ENCODE peak calls at places on chromosomes 2 and 18, in six cellular contexts. Q is H9, W is IMR-90, D is mesendoderm, U is neuronal stem cell, O is trophoblast cell. Z is an unnamed sample.
A peak's percentile ranks its signal among the peaks of the same experiment; 100 is the strongest.

GRCh38 chr18:532023-532422 is 31.5 kb upstream of the COLEC12 start:
- DNase-seq in Q (no peak), W (no peak), D (no peak), U (no peak), O (no peak), Z (no peak)

GRCh38 chr2:33426666-33427231 is 49.7 kb upstream of the RASGRP3 start:
- DNase-seq in Q (no peak), W (peak; percentile 70), D (no peak), U (no peak), O (peak; percentile 18), Z (peak; percentile 37)

GRCh38 chr2:53952519-53952918 is 18.3 kb downstream of the PSME4 start:
- DNase-seq in Q (no peak), W (no peak), D (no peak), U (no peak), O (no peak), Z (peak; percentile 43)

GRCh38 chr2:235300368-235301201 is 193.3 kb upstream of the AGAP1 start:
- DNase-seq in Q (no peak), W (peak; percentile 55), D (no peak), U (no peak), O (no peak), Z (peak; percentile 59)

GRCh38 chr2:98823196-98824166 is 92.5 kb upstream of the MGAT4A start:
- DNase-seq in Q (no peak), W (no peak), D (no peak), U (no peak), O (no peak), Z (no peak)

GRCh38 chr2:45974762-45975408 is 322.3 kb upstream of the EPAS1 start:
- DNase-seq in Q (no peak), W (no peak), D (no peak), U (no peak), O (no peak), Z (no peak)

GRCh38 chr2:231614559-231615057 is 21.9 kb downstream of the TEX44 start:
- DNase-seq in Q (no peak), W (no peak), D (peak; percentile 70), U (no peak), O (no peak), Z (no peak)

GRCh38 chr2:238163494-238164198 is 4.9 kb downstream of the ERFE start:
- DNase-seq in Q (peak; percentile 46), W (no peak), D (no peak), U (no peak), O (no peak), Z (no peak)

GRCh38 chr2:216870508-216871332 is 10.9 kb upstream of the TNP1 start:
- DNase-seq in Q (no peak), W (no peak), D (no peak), U (no peak), O (peak; percentile 7), Z (no peak)

GRCh38 chr2:179322289-179322688 is 57.7 kb upstream of the SESTD1 start:
- DNase-seq in Q (no peak), W (no peak), D (no peak), U (no peak), O (no peak), Z (no peak)

GRCh38 chr2:44802409-44803099 is 138.9 kb upstream of the SIX3 start:
- DNase-seq in Q (peak; percentile 94), W (no peak), D (peak; percentile 97), U (peak; percentile 93), O (no peak), Z (no peak)

GRCh38 chr2:29916571-29916970 is 4.8 kb downstream of the ALK start:
- DNase-seq in Q (no peak), W (no peak), D (no peak), U (no peak), O (no peak), Z (no peak)

GRCh38 chr2:176445831-176446433 is 176.7 kb downstream of the MTX2 start:
- DNase-seq in Q (no peak), W (peak; percentile 87), D (no peak), U (no peak), O (peak; percentile 73), Z (peak; percentile 84)

GRCh38 chr2:11104794-11105660 is 50.2 kb upstream of the SLC66A3 start:
- DNase-seq in Q (no peak), W (no peak), D (no peak), U (no peak), O (no peak), Z (no peak)

GRCh38 chr2:197675246-197675645 is at the start of gene RFTN2:
- DNase-seq in Q (no peak), W (peak; percentile 16), D (peak; percentile 19), U (no peak), O (no peak), Z (no peak)

GRCh38 chr2:32770360-32770759 is 142.5 kb downstream of the TTC27 start:
- DNase-seq in Q (no peak), W (no peak), D (no peak), U (no peak), O (no peak), Z (no peak)

GRCh38 chr2:215358891-215359575 is 47.2 kb downstream of the ATIC start:
- DNase-seq in Q (no peak), W (peak; percentile 47), D (no peak), U (no peak), O (peak; percentile 69), Z (no peak)

GRCh38 chr2:136051725-136052048 is 66.3 kb upstream of the DARS1 start:
- DNase-seq in Q (no peak), W (no peak), D (no peak), U (no peak), O (no peak), Z (no peak)

GRCh38 chr2:17148298-17149228 is 369.7 kb downstream of the RAD51AP2 start:
- DNase-seq in Q (peak; percentile 55), W (no peak), D (peak; percentile 65), U (peak; percentile 17), O (no peak), Z (peak; percentile 48)

GRCh38 chr2:161384864-161385263 is 31.2 kb upstream of the TBR1 start:
- DNase-seq in Q (no peak), W (no peak), D (no peak), U (no peak), O (no peak), Z (no peak)

GRCh38 chr2:98070081-98070480 is 16.9 kb upstream of the VWA3B start:
- DNase-seq in Q (peak; percentile 33), W (no peak), D (no peak), U (no peak), O (no peak), Z (no peak)

GRCh38 chr2:237315881-237316225 is 98.1 kb downstream of the COL6A3 start:
- DNase-seq in Q (no peak), W (peak; percentile 86), D (peak; percentile 23), U (no peak), O (no peak), Z (peak; percentile 78)

GRCh38 chr2:1686784-1687105 is 57.6 kb downstream of the PXDN start:
- DNase-seq in Q (no peak), W (peak; percentile 80), D (no peak), U (no peak), O (peak; percentile 93), Z (peak; percentile 85)

GRCh38 chr2:156956161-156956560 is 301.3 kb upstream of the GALNT5 start:
- DNase-seq in Q (no peak), W (peak; percentile 1), D (no peak), U (no peak), O (no peak), Z (no peak)

GRCh38 chr2:211329421-211329820 is 773.0 kb downstream of the CPS1 start:
- DNase-seq in Q (no peak), W (no peak), D (no peak), U (no peak), O (peak; percentile 35), Z (no peak)

GRCh38 chr18:49911414-49911813 is 98.1 kb upstream of the ACAA2 start:
- DNase-seq in Q (no peak), W (no peak), D (peak; percentile 78), U (no peak), O (no peak), Z (no peak)

GRCh38 chr2:7792031-7792651 is 874.9 kb downstream of the RNF144A start:
- DNase-seq in Q (no peak), W (no peak), D (no peak), U (no peak), O (no peak), Z (no peak)

GRCh38 chr2:70085711-70086277 is 1.5 kb upstream of the PCBP1 start:
- DNase-seq in Q (no peak), W (no peak), D (peak; percentile 49), U (no peak), O (no peak), Z (no peak)

GRCh38 chr2:70084973-70085710 is 2.1 kb upstream of the PCBP1 start:
- DNase-seq in Q (peak; percentile 96), W (no peak), D (peak; percentile 86), U (no peak), O (no peak), Z (no peak)

GRCh38 chr2:70086838-70087702 is at the start of gene PCBP1:
- DNase-seq in Q (peak; percentile 89), W (peak; percentile 95), D (peak; percentile 98), U (peak; percentile 91), O (peak; percentile 84), Z (peak; percentile 96)

GRCh38 chr2:70087703-70088507 is 628 bp downstream of the PCBP1 start:
- DNase-seq in Q (peak; percentile 52), W (peak; percentile 58), D (peak; percentile 73), U (no peak), O (peak; percentile 74), Z (peak; percentile 75)

GRCh38 chr2:70086278-70086837 is 919 bp upstream of the PCBP1 start:
- DNase-seq in Q (peak; percentile 62), W (peak; percentile 82), D (peak; percentile 90), U (peak; percentile 83), O (peak; percentile 66), Z (peak; percentile 95)
- H2AK5ac ChIP-seq in Q (peak overlapping the region; percentile 6), W (peak overlapping the region; percentile 99), D (peak overlapping the region; percentile 60), U (peak overlapping the region; percentile 72), O (peak overlapping the region; percentile 46), Z (peak overlapping the region; percentile 96)

DNA sequence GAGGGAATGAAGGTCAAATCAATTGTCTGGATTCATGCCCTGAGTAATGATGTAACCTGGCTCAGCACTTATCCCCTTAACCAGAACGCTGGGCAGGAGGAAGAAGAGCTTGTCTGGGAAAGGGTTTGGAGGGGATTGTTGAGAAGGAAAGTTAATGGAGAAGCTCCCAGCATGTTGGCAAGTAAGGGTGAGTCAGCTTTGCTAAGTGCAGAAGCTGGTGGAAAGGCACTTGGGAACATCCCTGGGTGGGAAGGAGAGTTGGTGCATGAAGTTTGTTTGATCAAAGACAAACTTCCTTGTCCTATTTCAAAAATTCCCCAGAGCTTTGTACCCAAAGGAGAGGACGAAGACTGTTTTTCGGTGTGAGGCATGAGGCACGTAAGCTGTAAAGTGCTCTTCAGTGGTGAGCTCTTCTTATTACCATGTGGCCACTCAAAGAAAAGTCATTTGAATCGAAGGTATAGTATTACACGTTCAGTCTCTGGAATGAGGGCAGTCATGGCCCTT is 17.6 kb upstream of the DAW1 start:
- DNase-seq in Q (no peak), W (peak; percentile 30), D (no peak), U (no peak), O (no peak), Z (peak; percentile 28)
- H2AK5ac ChIP-seq in Q (no peak overlapping the region), W (no peak overlapping the region), D (no peak overlapping the region), U (no peak overlapping the region), O (no peak overlapping the region), Z (peak overlapping the region; percentile 94)

DNA sequence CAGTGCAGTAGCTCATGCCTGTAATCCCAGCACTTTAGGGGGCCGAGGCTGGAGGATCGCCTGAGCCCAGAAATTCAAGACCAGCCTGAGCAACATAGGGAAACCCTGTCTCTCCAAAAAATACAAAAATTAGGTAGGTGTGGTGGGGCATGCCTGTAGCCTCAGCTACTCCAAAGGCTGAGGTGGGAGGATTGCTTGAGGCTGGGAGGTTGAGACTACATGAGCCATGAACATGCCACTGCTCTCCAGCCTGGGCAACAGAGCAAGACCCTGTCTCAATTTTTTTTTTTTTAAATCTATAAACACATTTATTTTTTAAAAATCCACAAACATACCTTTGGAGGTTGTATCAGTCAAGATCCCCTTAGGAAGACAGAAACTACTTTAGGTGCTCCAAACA is 326.3 kb downstream of the EPHA4 start:
- DNase-seq in Q (no peak), W (no peak), D (no peak), U (no peak), O (no peak), Z (no peak)
- H2AK5ac ChIP-seq in Q (no peak overlapping the region), W (no peak overlapping the region), D (no peak overlapping the region), U (no peak overlapping the region), O (no peak overlapping the region), Z (no peak overlapping the region)

GRCh38 chr2:239296020-239296932 is 104.5 kb downstream of the HDAC4 start:
- DNase-seq in Q (no peak), W (no peak), D (no peak), U (no peak), O (no peak), Z (no peak)
- H2AK5ac ChIP-seq in Q (no peak overlapping the region), W (peak overlapping the region; percentile 60), D (no peak overlapping the region), U (no peak overlapping the region), O (no peak overlapping the region), Z (no peak overlapping the region)

Z was measured in mesenchymal stem cell.